ENCODE peak calls at places on chromosome 16, in four cellular contexts. J is GM12878, R is H1, Y is HepG2. E is an unnamed sample.

GRCh38 chr16:31441956-31442355 is 633 bp downstream of the ZNF843 start:
- DNase-seq in R (no peak), Y (no peak), J (no peak), E (no peak)

GRCh38 chr16:10668322-10669045 is 26.2 kb downstream of the TEKT5 start:
- DNase-seq in Y (peak), J (no peak), R (peak), E (peak)

GRCh38 chr16:68592466-68593337 is 52.4 kb upstream of the CDH3 start:
- DNase-seq in Y (peak), R (no peak), J (no peak), E (no peak)

GRCh38 chr16:77467929-77468328 is 33.1 kb upstream of the ADAMTS18 start:
- DNase-seq in J (no peak), R (no peak), Y (no peak), E (no peak)

GRCh38 chr16:15765880-15766279 is 90.9 kb downstream of the MYH11 start:
- DNase-seq in J (peak), Y (peak), R (peak), E (peak)

GRCh38 chr16:88983157-88983556 is 6.2 kb upstream of the CBFA2T3 start:
- DNase-seq in R (no peak), Y (no peak), J (no peak), E (no peak)

GRCh38 chr16:21568502-21569189 is 30.7 kb upstream of the METTL9 start:
- DNase-seq in J (no peak), R (no peak), Y (no peak), E (no peak)

GRCh38 chr16:90078594-90078895 is 1.4 kb upstream of the PRDM7 start:
- DNase-seq in Y (no peak), J (no peak), R (no peak), E (no peak)

GRCh38 chr16:84218961-84219360 is 20.9 kb downstream of the KCNG4 start:
- DNase-seq in J (no peak), Y (no peak), R (no peak), E (no peak)

GRCh38 chr16:25110392-25110947 is 1.1 kb upstream of the LCMT1 start:
- DNase-seq in J (no peak), R (no peak), Y (no peak), E (no peak)

GRCh38 chr16:85984947-85985451 is 86.0 kb downstream of the IRF8 start:
- DNase-seq in R (no peak), Y (no peak), J (no peak), E (no peak)

GRCh38 chr16:75263963-75264445 is 12.6 kb upstream of the BCAR1 start:
- DNase-seq in Y (no peak), J (no peak), R (no peak), E (no peak)

GRCh38 chr16:46714797-46715591 is 25.5 kb downstream of the ORC6 start:
- DNase-seq in J (no peak), Y (no peak), R (peak), E (no peak)

GRCh38 chr16:77221482-77221881 is 22.3 kb downstream of the SYCE1L start:
- DNase-seq in R (no peak), J (no peak), Y (no peak), E (no peak)

GRCh38 chr16:4860727-4861342 is 13.6 kb downstream of the UBN1 start:
- DNase-seq in Y (no peak), R (no peak), J (no peak), E (no peak)

GRCh38 chr16:22373662-22374310 is 633 bp downstream of the CDR2 start:
- DNase-seq in J (no peak), R (no peak), Y (no peak), E (no peak)

GRCh38 chr16:20313741-20314140 is 13.6 kb downstream of the GP2 start:
- DNase-seq in R (no peak), J (no peak), Y (no peak), E (no peak)

GRCh38 chr16:20314575-20314974 is 12.7 kb downstream of the GP2 start:
- DNase-seq in J (no peak), Y (no peak), R (no peak), E (no peak)

GRCh38 chr16:20316715-20317114 is 10.6 kb downstream of the GP2 start:
- DNase-seq in J (no peak), Y (no peak), R (no peak), E (no peak)

GRCh38 chr16:20317117-20317516 is 10.2 kb downstream of the GP2 start:
- DNase-seq in Y (no peak), R (no peak), J (no peak), E (no peak)

DNA sequence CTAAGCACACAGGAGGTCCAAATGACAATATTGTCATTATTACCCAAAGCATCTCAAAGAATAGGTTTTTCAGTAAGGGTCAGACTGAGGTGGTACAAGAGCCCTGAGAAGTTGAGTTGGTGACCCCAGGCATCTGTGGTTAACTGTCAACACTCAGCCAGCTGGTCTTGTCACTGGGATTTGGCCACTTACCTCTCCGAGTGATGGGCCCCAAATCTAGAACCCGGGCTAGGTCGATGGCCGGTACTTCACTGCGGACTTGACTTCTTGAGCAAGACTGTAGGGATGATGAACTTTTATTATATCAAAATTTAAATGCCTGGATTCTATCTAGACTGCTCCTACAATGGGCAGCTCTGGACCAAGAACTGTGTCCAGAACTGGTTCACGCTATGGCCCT is 11.5 kb downstream of the GP2 start:
- DNase-seq in J (no peak), Y (no peak), R (no peak), E (no peak)
- TF ChIP-seq HDAC6 in J (no peak), Y (no peak), R (no peak), E (no peak)

GRCh38 chr16:57603110-57604024 is 25.1 kb upstream of the ADGRG1 start:
- DNase-seq in J (no peak), Y (no peak), R (no peak), E (no peak)
- TF ChIP-seq HDAC6 in J (no peak), Y (no peak), R (no peak), E (no peak)

GRCh38 chr16:760498-761343 is at the start of gene MSLN:
- DNase-seq in R (no peak), Y (peak), J (no peak), E (no peak)
- TF ChIP-seq HDAC6 in R (no peak), Y (no peak), J (no peak), E (no peak)

GRCh38 chr16:65480276-65480675 is 358.4 kb upstream of the CDH11 start:
- DNase-seq in J (no peak), R (no peak), Y (no peak), E (no peak)
- TF ChIP-seq HDAC6 in J (no peak), R (no peak), Y (no peak), E (no peak)

DNA sequence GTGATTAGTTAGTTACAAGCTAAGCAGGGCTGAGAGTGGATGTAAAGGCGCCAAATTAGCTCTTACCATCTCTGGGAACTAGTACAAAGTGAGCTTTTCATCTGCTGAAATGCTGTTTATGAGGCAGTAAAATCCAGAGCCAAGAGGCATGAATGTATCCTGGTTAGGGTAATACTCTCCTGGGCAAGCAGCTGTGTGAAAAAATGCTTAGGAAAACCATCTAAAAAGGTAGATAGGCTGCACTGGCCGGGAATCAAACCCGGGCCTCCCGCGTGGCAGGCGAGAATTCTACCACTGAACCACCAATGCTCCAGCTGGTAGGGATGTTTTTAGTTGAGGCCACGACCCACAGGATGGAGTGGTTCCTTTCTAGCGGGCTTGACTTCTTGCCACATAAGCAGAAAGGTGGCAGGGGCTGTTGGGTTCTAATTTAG is 23.0 kb downstream of the VAC14 start:
- DNase-seq in R (no peak), J (no peak), Y (no peak), E (no peak)
- TF ChIP-seq HDAC6 in R (no peak), J (no peak), Y (no peak), E (no peak)

GRCh38 chr16:3007957-3008748 is 4.6 kb upstream of the CLDN9 start:
- DNase-seq in J (no peak), R (peak), Y (no peak), E (peak)
- TF ChIP-seq HDAC6 in J (no peak), R (no peak), Y (no peak), E (no peak)

DNA sequence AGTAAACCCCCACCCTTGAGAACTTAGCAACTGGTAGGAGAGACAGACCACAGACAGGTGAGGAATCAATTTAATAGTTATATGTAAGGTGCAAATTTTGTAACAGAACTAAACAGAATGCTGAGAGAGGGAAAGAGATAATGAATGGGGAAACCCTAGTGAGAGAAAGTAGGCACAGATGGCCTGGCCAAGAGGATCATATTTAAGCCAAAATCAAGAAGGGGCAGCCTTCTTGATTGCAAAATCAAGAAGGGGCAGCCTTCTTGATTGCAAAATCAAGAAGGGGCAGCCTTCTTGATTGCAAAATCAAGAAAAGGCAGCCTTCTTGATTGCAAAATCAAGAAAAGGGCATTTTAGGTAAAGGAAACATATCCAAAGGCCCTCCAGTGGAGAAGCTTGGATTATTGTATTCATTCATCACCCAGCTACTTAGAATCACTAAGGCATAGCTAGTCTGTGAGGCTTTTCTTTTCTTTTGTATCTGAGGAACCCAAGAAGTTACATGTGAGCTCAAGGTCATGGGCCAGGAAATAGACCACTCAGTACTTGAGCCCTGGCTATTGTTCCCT is 190.5 kb downstream of the CYLD start:
- DNase-seq in R (no peak), J (no peak), Y (no peak), E (no peak)
- TF ChIP-seq HDAC6 in R (no peak), J (no peak), Y (no peak), E (no peak)

DNA sequence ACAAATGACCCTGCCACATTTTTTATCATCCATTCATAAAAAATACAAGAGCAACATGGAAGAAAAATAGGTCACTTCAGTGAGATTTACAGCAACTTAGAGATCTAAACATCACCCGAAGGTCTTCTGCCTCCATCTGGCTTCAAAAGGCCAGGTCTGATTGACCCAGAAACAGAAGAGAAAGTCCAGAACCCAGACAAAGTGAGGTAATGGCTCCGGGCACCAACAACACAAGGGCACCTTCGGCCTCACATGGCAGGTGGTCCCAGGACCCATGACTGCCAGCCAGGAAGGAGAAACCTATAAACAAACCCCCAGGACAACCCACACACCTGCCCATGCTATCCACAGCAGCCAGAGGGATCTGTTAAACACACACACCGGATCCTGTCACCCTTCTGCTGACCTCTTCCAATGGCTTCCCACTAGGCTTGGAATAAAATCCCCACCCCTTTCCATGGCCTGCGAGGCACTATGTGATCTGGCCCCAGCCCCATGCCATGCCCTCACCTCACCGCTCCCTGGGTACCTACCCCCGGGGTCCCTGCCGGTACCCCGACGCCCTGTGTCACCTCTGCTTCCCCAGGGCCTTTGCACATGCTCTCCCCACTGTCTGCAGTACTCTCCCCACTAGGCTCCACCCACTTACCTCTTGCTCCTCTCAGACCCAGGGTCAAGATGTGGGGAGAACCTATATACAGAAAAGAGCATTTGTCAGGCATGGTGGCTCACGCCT is 149.1 kb downstream of the ZNF423 start:
- DNase-seq in J (no peak), Y (no peak), R (no peak), E (no peak)
- TF ChIP-seq HDAC6 in J (no peak), Y (no peak), R (no peak), E (no peak)

GRCh38 chr16:426115-426905 is 861 bp downstream of the RAB11FIP3 start:
- DNase-seq in J (no peak), R (peak), Y (no peak), E (peak)
- TF ChIP-seq HDAC6 in J (no peak), R (no peak), Y (no peak), E (no peak)

GRCh38 chr16:67013238-67013822 is 15.6 kb upstream of the CBFB start:
- DNase-seq in R (no peak), J (no peak), Y (no peak), E (no peak)

GRCh38 chr16:67014641-67015315 is 14.2 kb upstream of the CBFB start:
- DNase-seq in R (no peak), J (no peak), Y (no peak), E (no peak)

GRCh38 chr16:67015317-67015731 is 13.6 kb upstream of the CBFB start:
- DNase-seq in Y (no peak), R (no peak), J (no peak), E (no peak)

GRCh38 chr16:67016143-67016542 is 12.8 kb upstream of the CBFB start:
- DNase-seq in Y (no peak), R (no peak), J (no peak), E (no peak)

DNA sequence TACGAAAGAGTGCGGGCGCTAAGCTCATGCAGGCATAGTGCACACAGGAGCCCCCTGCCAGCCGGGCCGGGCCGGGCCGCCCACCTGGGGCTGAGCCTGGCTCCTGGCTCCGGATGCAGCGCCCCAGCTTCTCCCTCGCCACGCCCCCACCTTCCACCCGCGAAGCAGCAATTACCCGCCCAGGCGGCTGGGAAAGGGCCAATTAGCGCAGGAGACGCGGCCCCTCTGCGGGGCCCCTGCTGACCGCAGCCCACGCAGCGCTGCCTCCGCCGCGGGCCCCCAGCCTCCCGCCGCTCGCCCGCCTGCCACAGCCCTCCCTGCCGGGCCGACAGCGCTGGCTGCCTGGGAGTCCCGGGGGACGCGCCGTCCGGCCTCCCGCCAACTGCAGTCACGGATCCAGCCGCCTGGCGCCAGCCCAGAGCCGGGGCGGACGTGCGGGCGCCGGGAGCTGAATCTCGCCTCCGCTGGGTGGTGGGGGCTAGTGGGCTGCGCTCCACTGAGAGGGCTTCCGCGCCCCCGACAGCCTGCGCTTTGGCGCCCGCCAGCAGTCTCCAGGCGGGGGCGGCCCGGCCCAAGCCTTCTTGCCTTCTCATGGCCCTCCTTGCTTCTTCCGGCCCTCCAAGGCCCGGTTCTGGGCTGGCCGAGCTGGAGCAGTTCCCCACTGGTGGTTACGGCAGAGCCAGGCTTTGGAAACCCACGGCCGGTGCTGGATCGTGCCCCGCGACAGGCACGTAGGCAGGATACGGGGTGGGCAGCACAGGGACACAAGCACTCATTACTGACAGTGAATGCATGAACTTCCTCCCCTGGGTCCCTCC is 14.9 kb upstream of the CBFB start:
- DNase-seq in J (no peak), Y (peak), R (peak), E (peak)
- TF ChIP-seq HDAC6 in J (no peak), Y (no peak), R (no peak), E (no peak)